ENCODE peak calls at places on chromosomes 7 and 10, in seven cellular contexts. T is choroid plexus epithelial cell, A is cardiac fibroblast, L is heart right ventricle, I is AG04449, Q is left ventricle myocardium inferior, S is neural progenitor cell. D is an unnamed sample.

GRCh38 chr7:50307368-50308012 is 3.0 kb downstream of the IKZF1 start:
- DNase-seq in T (no peak), Q (no peak), S (peak; percentile 48), I (no peak), L (no peak), A (no peak), D (no peak)

GRCh38 chr10:104334965-104335650 is 3.2 kb downstream of the ITPRIP start:
- DNase-seq in S (no peak), I (no peak), A (no peak), L (no peak), Q (no peak), T (peak; percentile 42), D (no peak)

GRCh38 chr7:128000854-128001265 is 30.4 kb downstream of the LRRC4 start:
- DNase-seq in L (no peak), S (no peak), I (no peak), Q (no peak), T (peak; percentile 13), A (no peak), D (no peak)

GRCh38 chr7:28125381-28126046 is 55.1 kb downstream of the JAZF1 start:
- DNase-seq in Q (no peak), I (no peak), A (peak; percentile 62), L (no peak), T (peak; percentile 84), S (no peak), D (no peak)

GRCh38 chr7:4080013-4080412 is 602.1 kb upstream of the FOXK1 start:
- DNase-seq in L (no peak), Q (no peak), T (no peak), I (no peak), S (no peak), A (no peak), D (no peak)

GRCh38 chr7:123492485-123492884 is 41.9 kb downstream of the IQUB start:
- DNase-seq in T (peak; percentile 16), I (no peak), Q (no peak), L (no peak), S (no peak), A (no peak), D (no peak)

GRCh38 chr7:34090796-34091195 is 185.5 kb downstream of the BMPER start:
- DNase-seq in S (no peak), I (no peak), T (no peak), A (no peak), Q (no peak), L (no peak), D (no peak)

GRCh38 chr10:101028446-101029244 is 2.3 kb downstream of the PDZD7 start:
- DNase-seq in S (no peak), A (no peak), L (no peak), Q (no peak), I (no peak), T (no peak), D (no peak)

DNA sequence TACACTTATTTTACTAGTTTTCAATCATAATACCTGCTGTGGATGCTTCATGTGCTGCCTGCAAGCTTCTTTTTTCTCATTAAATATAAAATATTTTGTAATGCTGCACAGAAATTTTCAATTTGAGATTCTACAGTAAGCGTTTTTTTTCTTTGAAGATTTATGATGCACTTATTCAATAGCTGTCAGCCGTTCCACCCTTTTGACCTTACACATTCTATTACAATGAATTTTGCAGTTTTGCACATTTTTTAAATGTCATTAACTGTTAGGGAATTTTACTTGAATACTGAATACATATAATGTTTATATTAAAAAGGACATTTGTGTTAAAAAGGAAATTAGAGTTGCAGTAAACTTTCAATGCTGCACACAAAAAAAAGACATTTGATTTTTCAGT is 103.0 kb downstream of the PTEN start:
- DNase-seq in T (peak; percentile 42), S (no peak), Q (no peak), I (no peak), A (no peak), L (no peak), D (no peak)
- H3K4me3 ChIP-seq in T (no peak overlapping the region), S (no peak overlapping the region), Q (no peak overlapping the region), I (no peak overlapping the region), A (no peak overlapping the region), L (no peak overlapping the region), D (no peak overlapping the region)

DNA sequence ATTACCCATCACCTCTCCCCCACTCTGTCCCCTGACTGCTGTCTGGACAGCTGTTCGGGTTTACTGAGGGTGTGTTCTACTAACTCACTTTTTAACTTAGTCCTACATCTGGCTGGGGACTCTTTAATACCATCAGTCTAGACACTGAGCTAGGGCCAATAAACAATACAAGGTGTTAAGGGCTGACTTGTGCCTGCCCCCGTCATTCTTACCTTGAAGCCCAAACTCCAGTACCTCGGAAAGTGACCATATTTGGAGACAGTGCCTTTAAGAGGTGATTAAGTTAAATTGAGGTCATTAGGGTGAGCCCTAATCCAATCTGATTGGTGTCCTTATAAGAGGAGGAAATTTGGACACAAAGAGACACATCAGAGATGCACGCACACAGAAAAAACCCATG is 35.7 kb downstream of the STEAP1B start:
- DNase-seq in I (no peak), Q (no peak), T (no peak), A (no peak), L (no peak), S (no peak), D (no peak)
- TF ChIP-seq CTCF in I (no peak), Q (no peak), T (no peak), A (no peak), L (no peak), S (no peak), D (no peak)

GRCh38 chr7:1537631-1538412 is 7.3 kb downstream of the MAFK start:
- DNase-seq in S (peak; percentile 83), L (peak; percentile 94), I (peak; percentile 76), Q (peak; percentile 93), T (peak; percentile 99), A (peak; percentile 99), D (no peak)

GRCh38 chr7:1538544-1539345 is 8.2 kb downstream of the MAFK start:
- DNase-seq in Q (no peak), A (no peak), T (no peak), I (no peak), L (no peak), S (no peak), D (no peak)

GRCh38 chr7:1541431-1542162 is 11.1 kb downstream of the MAFK start:
- DNase-seq in I (no peak), T (no peak), L (peak; percentile 14), S (no peak), Q (no peak), A (no peak), D (no peak)

GRCh38 chr7:1540391-1541271 is 10.1 kb downstream of the MAFK start:
- DNase-seq in L (peak; percentile 14), A (no peak), I (no peak), S (no peak), Q (no peak), T (no peak), D (no peak)

GRCh38 chr7:1539346-1540321 is 9.1 kb downstream of the MAFK start:
- DNase-seq in L (peak; percentile 24), A (no peak), Q (no peak), I (no peak), T (no peak), S (no peak), D (no peak)
- H3K4me3 ChIP-seq in L (no peak overlapping the region), A (no peak overlapping the region), Q (no peak overlapping the region), I (no peak overlapping the region), T (no peak overlapping the region), S (no peak overlapping the region), D (no peak overlapping the region)

GRCh38 chr7:118472581-118472980 is 248.1 kb downstream of the ANKRD7 start:
- DNase-seq in A (no peak), T (no peak), L (no peak), Q (no peak), S (no peak), I (no peak), D (no peak)
- TF ChIP-seq CTCF in A (no peak), T (no peak), L (no peak), Q (no peak), S (no peak), I (no peak), D (no peak)

GRCh38 chr7:150324366-150324961 is 1.1 kb upstream of the ACTR3C start:
- DNase-seq in Q (no peak), A (peak; percentile 15), I (no peak), S (no peak), T (peak; percentile 55), L (no peak), D (no peak)
- H3K4me3 ChIP-seq in Q (peak overlapping the region; percentile 74), A (no peak overlapping the region), I (no peak overlapping the region), S (peak overlapping the region; percentile 38), T (peak overlapping the region; percentile 66), L (no peak overlapping the region), D (no peak overlapping the region)

GRCh38 chr10:119502618-119503155 is 39.8 kb downstream of the RGS10 start:
- DNase-seq in A (no peak), T (no peak), Q (no peak), I (no peak), L (no peak), S (no peak), D (no peak)
- TF ChIP-seq CTCF in A (no peak), T (no peak), Q (no peak), I (no peak), L (no peak), S (no peak), D (no peak)

GRCh38 chr10:11697718-11698527 is 44.3 kb upstream of the ECHDC3 start:
- DNase-seq in Q (no peak), T (no peak), I (no peak), A (no peak), S (no peak), L (no peak), D (no peak)
- H3K4me3 ChIP-seq in Q (no peak overlapping the region), T (no peak overlapping the region), I (no peak overlapping the region), A (no peak overlapping the region), S (no peak overlapping the region), L (no peak overlapping the region), D (no peak overlapping the region)

DNA sequence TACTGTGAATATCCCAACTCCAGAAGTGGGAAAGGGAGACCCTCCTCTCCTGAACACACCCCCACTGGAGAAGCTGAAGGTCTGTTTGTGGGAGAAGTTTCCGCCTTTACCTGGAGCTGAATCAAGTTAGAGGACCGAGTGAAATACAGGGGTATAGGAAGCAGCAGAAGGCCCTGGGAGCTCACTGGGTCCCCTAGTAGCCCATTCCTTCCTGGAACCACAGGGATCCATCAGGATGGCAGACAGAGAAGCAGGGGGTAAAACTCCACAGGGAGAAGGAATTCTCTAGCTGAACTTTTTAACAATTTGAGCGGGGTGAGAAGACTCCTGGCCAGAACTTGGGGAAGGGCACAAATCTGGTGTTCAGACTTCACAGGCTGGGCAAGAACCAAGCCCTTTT is 275.8 kb downstream of the GRID1 start:
- DNase-seq in T (no peak), A (no peak), Q (no peak), I (no peak), L (no peak), S (no peak), D (no peak)
- TF ChIP-seq CTCF in T (no peak), A (no peak), Q (no peak), I (no peak), L (no peak), S (peak; percentile 23), D (no peak)

DNA sequence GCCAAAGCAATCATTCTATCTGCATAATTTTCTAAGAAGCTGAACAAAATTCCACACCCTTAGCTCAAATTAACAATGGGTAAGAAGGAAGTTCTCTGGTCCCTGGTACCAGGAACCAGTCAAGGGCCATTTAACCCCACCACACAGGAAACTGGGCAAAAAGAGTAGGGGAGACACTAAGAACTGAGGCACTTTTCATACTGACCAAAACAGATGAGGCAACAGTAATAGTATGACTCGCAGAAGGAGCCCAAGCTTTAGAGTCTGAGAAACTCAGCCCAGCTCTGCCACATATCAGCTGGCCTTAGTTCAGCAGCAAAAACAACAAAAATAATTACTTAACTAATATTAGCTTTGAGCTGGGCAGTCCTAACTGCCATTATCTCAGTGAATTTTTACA is 221.3 kb downstream of the FAM107B start:
- DNase-seq in T (peak; percentile 70), I (peak; percentile 37), Q (no peak), A (peak; percentile 50), L (no peak), S (no peak), D (no peak)
- H3K4me3 ChIP-seq in T (no peak overlapping the region), I (no peak overlapping the region), Q (no peak overlapping the region), A (no peak overlapping the region), L (no peak overlapping the region), S (no peak overlapping the region), D (no peak overlapping the region)